ENCODE peak calls at places on chromosomes 1 and 21, in six cellular contexts. T is HepG2, B is GM12878, K is IMR-90, V is K562, D is SK-N-SH. M is an unnamed sample.

GRCh38 chr1:8217011-8217711 is 100.8 kb upstream of the SLC45A1 start:
- DNase-seq in T (no peak), K (no peak), V (no peak), D (peak), B (no peak), M (no peak)

GRCh38 chr1:55230654-55231053 is 15.5 kb upstream of the USP24 start:
- DNase-seq in B (no peak), D (no peak), T (no peak), K (no peak), V (no peak), M (no peak)

GRCh38 chr1:231931846-231932454 is 305.4 kb downstream of the DISC1 start:
- DNase-seq in V (peak), D (no peak), B (no peak), T (no peak), K (no peak), M (peak)

GRCh38 chr1:158996998-158997397 is 12.7 kb upstream of the IFI16 start:
- DNase-seq in D (no peak), V (no peak), T (no peak), B (no peak), K (no peak), M (no peak)

GRCh38 chr21:35164971-35165483 is 115.9 kb upstream of the RUNX1 start:
- DNase-seq in V (no peak), K (no peak), B (no peak), D (no peak), T (no peak), M (no peak)

GRCh38 chr1:156432109-156433018 is 63.4 kb downstream of the RHBG start:
- DNase-seq in V (no peak), K (no peak), T (no peak), D (no peak), B (no peak), M (no peak)

GRCh38 chr1:154955039-154955717 is 721 bp downstream of the PBXIP1 start:
- DNase-seq in T (peak), K (peak), D (peak), B (no peak), V (peak), M (peak)

GRCh38 chr1:166884040-166884642 is 8.1 kb upstream of the TADA1 start:
- DNase-seq in T (no peak), B (no peak), V (peak), D (peak), K (peak), M (peak)

GRCh38 chr1:223483511-223483910 is 90.3 kb downstream of the CCDC185 start:
- DNase-seq in V (no peak), B (no peak), T (no peak), K (no peak), D (no peak), M (no peak)

GRCh38 chr21:34909492-34910292 is 139.4 kb downstream of the RUNX1 start:
- DNase-seq in B (no peak), D (no peak), V (no peak), K (peak), T (no peak), M (no peak)

GRCh38 chr1:201593200-201593828 is 54.4 kb downstream of the NAV1 start:
- DNase-seq in V (no peak), B (no peak), K (peak), T (no peak), D (peak), M (peak)
- TF ChIP-seq SMC3 in V (no peak), B (no peak), K (peak), T (no peak), D (peak), M (peak)

GRCh38 chr1:246297314-246298273 is 209.5 kb downstream of the SMYD3 start:
- DNase-seq in B (no peak), T (no peak), V (no peak), K (peak), D (no peak), M (no peak)
- TF ChIP-seq SMC3 in B (no peak), T (no peak), V (peak), K (no peak), D (no peak), M (no peak)

DNA sequence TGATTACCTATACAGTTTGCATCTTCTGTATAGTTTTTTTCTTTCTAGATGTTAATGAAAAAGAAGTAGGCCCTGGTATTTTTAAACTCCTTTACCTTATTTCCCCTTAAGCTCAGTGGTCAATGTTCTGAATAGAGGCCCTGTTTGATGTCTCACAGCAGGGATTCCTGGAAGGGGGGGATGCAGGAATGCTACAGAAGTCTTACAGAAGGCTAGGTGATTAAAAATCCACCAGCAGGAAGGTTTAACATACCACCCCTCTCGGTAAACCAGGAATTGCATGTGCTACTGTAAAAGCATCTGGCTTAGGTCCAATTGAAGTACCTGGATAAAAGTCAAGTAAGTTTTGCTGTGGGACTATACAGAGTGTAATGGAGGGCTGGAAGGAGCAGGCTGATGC is 78.3 kb downstream of the NOS1AP start:
- DNase-seq in T (peak), K (no peak), V (no peak), B (no peak), D (no peak), M (no peak)
- TF ChIP-seq SMC3 in T (no peak), K (no peak), V (no peak), B (no peak), D (no peak), M (no peak)

GRCh38 chr21:26490771-26491170 is 82.3 kb downstream of the CYYR1 start:
- DNase-seq in T (no peak), K (no peak), D (no peak), B (no peak), V (no peak), M (no peak)
- TF ChIP-seq SMC3 in T (no peak), K (no peak), D (no peak), B (no peak), V (no peak), M (no peak)

M was measured in A549.